ENCODE peak calls at places on chromosomes 11 and 22, in six cellular contexts. W is neural progenitor cell, N is pancreas, H is PC-9, F is colonic mucosa, G is lung. Z is an unnamed sample. For H3K9me3, the result is how much of the 10 kb centered on the place peaks cover.

GRCh38 chr11:12131943-12132789 is 21.8 kb downstream of the MICAL2 start:
- DNase-seq in N (no peak), G (no peak), H (peak), F (no peak), W (no peak), Z (no peak)

GRCh38 chr11:116581349-116581748 is 191.4 kb downstream of the BUD13 start:
- DNase-seq in H (no peak), W (peak), F (no peak), N (no peak), G (no peak), Z (no peak)

GRCh38 chr11:1422981-1423380 is 33.2 kb downstream of the BRSK2 start:
- DNase-seq in N (no peak), W (no peak), H (no peak), G (no peak), F (no peak), Z (no peak)

GRCh38 chr11:86183694-86184093 is 60.9 kb upstream of the EED start:
- DNase-seq in W (no peak), F (no peak), H (no peak), N (no peak), G (no peak), Z (no peak)

GRCh38 chr22:46081036-46081830 is 69.1 kb upstream of the PPARA start:
- DNase-seq in N (no peak), F (no peak), G (no peak), H (no peak), W (no peak), Z (no peak)

GRCh38 chr11:67997460-67997921 is 6.4 kb downstream of the UNC93B1 start:
- DNase-seq in H (no peak), G (no peak), N (no peak), F (no peak), W (no peak), Z (no peak)

GRCh38 chr11:66081505-66081904 is 11.4 kb downstream of the PACS1 start:
- DNase-seq in F (peak), W (no peak), N (peak), G (peak), H (peak), Z (peak)

GRCh38 chr11:47797633-47798032 is 30.5 kb upstream of the FNBP4 start:
- DNase-seq in H (no peak), W (no peak), F (no peak), N (no peak), G (no peak), Z (no peak)

GRCh38 chr11:19498986-19499669 is 213.5 kb upstream of the NAV2 start:
- DNase-seq in G (no peak), F (no peak), W (no peak), H (peak), N (no peak), Z (no peak)

GRCh38 chr11:125433454-125434121 is 62.5 kb downstream of the FEZ1 start:
- DNase-seq in W (peak), N (peak), H (peak), F (no peak), G (no peak), Z (no peak)

GRCh38 chr11:33970984-33971466 is 79.1 kb upstream of the LMO2 start:
- DNase-seq in N (peak), H (peak), G (peak), F (peak), W (peak), Z (no peak)

GRCh38 chr22:21657361-21658118 is 8.3 kb upstream of the PPIL2 start:
- DNase-seq in W (peak), H (peak), N (peak), F (peak), G (peak), Z (peak)

DNA sequence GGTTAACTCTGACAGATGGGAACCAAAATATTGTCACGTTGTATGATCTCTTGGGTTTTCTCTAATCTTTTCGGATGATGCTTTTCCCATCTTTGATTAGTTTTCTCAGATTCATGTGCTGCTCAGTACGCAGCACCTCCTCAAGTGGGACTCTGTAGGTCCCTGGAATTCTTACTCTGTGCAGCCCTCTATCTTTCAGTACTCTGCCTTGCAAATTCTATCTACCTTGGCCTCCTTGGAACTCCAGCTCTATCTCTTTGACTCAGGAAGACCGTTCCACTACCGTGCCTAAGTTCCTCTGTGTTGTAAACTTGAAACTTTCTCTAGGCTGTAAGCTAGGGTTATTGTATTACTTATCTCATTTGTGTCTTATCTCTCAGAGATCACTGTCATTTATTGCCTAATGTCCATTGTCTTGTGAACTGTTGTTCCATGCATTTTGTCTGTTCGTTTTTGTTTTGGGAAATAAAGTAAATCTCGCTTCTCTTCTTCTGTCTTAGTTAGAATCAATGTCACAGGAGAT is 20.1 kb upstream of the CHORDC1 start:
- DNase-seq in W (no peak), N (no peak), G (no peak), H (no peak), F (no peak), Z (no peak)
- H3K9me3 ChIP-seq in W (under half), N (under half), G (under half), H (under half), F (under half), Z (under half)

GRCh38 chr11:2649400-2649799 is 50.4 kb downstream of the KCNQ1OT1 start:
- DNase-seq in G (no peak), W (no peak), H (no peak), N (no peak), F (no peak), Z (no peak)
- H3K9me3 ChIP-seq in G (under half), W (under half), H (half or more), N (under half), F (under half), Z (under half)

DNA sequence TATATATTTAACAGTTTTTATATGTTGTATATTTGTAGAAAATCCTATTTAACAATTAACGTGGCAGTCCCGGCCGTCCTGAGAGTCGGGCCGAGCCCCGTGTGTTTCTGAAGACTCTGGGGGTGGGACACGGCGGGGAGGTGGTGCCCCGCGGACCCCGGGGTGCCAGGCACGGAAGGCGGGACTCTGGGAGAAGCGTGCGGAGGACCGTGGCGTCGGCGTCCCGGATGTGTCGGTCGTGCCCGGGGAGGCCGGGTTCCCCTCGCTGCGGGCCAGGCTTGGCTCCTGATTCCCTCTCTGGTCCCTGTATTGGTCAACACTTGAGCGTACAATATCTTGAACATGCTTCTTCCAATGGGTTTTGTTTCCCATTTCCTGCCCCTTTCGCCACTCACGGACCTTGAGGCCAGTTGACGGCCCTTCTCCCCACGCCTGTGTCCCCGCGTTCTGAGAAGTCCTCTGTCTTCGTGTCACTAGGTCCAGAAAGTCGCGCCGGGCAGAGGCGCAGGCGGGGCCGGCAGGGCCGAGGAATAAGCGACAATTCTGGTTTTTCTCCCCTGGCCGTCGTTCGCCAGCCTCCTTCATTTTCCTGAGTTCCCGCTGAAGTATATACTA is 1076.7 kb downstream of the BRD1 start:
- DNase-seq in H (no peak), W (no peak), N (no peak), G (peak), F (no peak), Z (no peak)
- H3K9me3 ChIP-seq in H (under half), W (under half), N (under half), G (under half), F (under half), Z (under half)

DNA sequence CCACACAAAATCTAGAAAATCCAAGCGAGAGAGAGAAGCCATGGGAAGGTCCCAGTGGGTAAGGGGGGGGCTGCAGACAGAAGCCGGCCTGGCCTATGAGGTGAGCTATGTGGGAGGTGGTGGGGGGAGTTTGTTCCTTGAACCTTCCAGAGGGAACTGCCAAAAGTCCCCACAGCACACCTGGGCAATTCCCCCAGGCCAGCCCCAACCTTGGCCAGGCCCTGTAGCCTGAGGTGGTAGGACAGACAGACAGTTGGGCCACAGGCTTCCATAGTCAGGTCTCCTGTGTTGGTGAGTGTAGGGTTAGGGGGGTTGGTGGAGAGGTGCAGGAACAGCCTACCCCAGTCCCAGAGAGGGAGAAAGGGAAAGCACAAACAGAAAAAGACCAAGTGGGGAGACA is 39.0 kb downstream of the LMO1 start:
- DNase-seq in N (no peak), H (no peak), W (no peak), F (no peak), G (no peak), Z (no peak)
- H3K9me3 ChIP-seq in N (under half), H (under half), W (under half), F (under half), G (under half), Z (under half)

DNA sequence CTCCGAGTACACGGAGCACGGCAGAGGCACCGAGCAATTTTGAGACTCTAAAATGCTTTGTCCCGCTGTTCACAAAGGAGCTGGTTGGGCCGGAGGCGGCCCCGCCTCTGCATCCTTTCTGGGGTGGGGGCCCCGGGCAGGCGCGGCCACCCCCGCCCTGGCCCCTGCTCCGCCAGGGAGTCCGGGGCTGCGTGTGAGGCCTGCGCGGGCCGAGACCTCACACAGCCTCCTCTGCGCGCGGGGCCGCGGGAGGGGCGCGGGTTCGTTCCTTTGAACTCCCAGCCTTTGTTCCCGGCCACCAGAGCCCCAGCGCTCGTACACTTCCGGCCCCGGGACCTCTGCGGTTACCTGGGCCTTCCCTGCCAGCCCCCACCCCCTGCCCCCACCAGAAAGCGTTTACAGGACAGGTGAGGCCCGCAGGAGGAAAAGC is 1.6 kb downstream of the FGF19 start:
- DNase-seq in F (no peak), H (no peak), N (no peak), W (peak), G (no peak), Z (no peak)
- H3K9me3 ChIP-seq in F (under half), H (under half), N (under half), W (under half), G (under half), Z (under half)

GRCh38 chr22:49072996-49073645 is 754.6 kb downstream of the BRD1 start:
- DNase-seq in H (no peak), G (no peak), W (no peak), F (no peak), N (no peak), Z (no peak)
- H3K9me3 ChIP-seq in H (under half), G (under half), W (under half), F (under half), N (under half), Z (under half)

GRCh38 chr11:60563553-60564235 is 48.5 kb downstream of the MS4A13 start:
- DNase-seq in H (no peak), N (no peak), F (no peak), G (no peak), W (no peak), Z (no peak)
- H3K9me3 ChIP-seq in H (under half), N (under half), F (under half), G (under half), W (under half), Z (under half)

GRCh38 chr22:47474464-47474863 is 712.0 kb downstream of the TBC1D22A start:
- DNase-seq in N (no peak), H (no peak), F (no peak), W (no peak), G (no peak), Z (no peak)
- H3K9me3 ChIP-seq in N (under half), H (under half), F (under half), W (under half), G (under half), Z (under half)

Z was measured in T-helper 17 cell.